ENCODE peak calls at places on chromosomes 11 and 22, in six cellular contexts. A is IMR-90, K is neuronal stem cell, T is H1, F is trophoblast cell, U is mesenchymal stem cell. O is an unnamed sample.

GRCh38 chr11:26579683-26580082 is 7.6 kb upstream of the MUC15 start:
- DNase-seq in K (no peak), A (no peak), T (no peak), F (no peak), U (no peak), O (no peak)

GRCh38 chr11:126124284-126124683 is 61.6 kb upstream of the CDON start:
- DNase-seq in A (peak), T (no peak), F (no peak), K (no peak), U (no peak), O (no peak)

GRCh38 chr11:102244681-102245409 is 72.4 kb upstream of the BIRC3 start:
- DNase-seq in U (peak), F (peak), T (no peak), A (peak), K (no peak), O (no peak)

GRCh38 chr22:27740192-27740748 is 61.3 kb downstream of the MN1 start:
- DNase-seq in A (no peak), T (no peak), F (no peak), U (no peak), K (no peak), O (no peak)

GRCh38 chr22:37930270-37930951 is 23.0 kb downstream of the C22orf23 start:
- DNase-seq in U (peak), T (no peak), A (peak), F (no peak), K (no peak), O (peak)

GRCh38 chr11:15773024-15773423 is 583.3 kb downstream of the SOX6 start:
- DNase-seq in A (no peak), U (no peak), F (no peak), T (no peak), K (no peak), O (no peak)

GRCh38 chr11:84905411-84905810 is 721.7 kb downstream of the DLG2 start:
- DNase-seq in T (no peak), K (no peak), U (no peak), F (no peak), A (peak), O (no peak)

GRCh38 chr11:77776455-77776854 is 44.1 kb downstream of the RSF1 start:
- DNase-seq in A (peak), F (no peak), K (no peak), U (peak), T (no peak), O (no peak)

GRCh38 chr11:73312806-73313403 is 4.8 kb downstream of the ARHGEF17 start:
- DNase-seq in K (no peak), F (no peak), T (no peak), A (peak), U (peak), O (no peak)

GRCh38 chr11:48101958-48102357 is 114.7 kb upstream of the OR4B1 start:
- DNase-seq in U (no peak), A (no peak), T (no peak), K (no peak), F (no peak), O (no peak)

GRCh38 chr22:37675930-37676571 is 615 bp downstream of the LGALS1 start:
- DNase-seq in F (no peak), A (no peak), U (peak), K (no peak), T (peak), O (no peak)

GRCh38 chr22:50542416-50542927 is 3.2 kb upstream of the KLHDC7B start:
- DNase-seq in T (no peak), F (no peak), K (no peak), U (no peak), A (no peak), O (no peak)

GRCh38 chr11:46203746-46204145 is 73.7 kb upstream of the CREB3L1 start:
- DNase-seq in T (no peak), F (no peak), A (no peak), U (no peak), K (no peak), O (no peak)
- H3K23ac ChIP-seq in T (no peak), F (no peak), A (no peak), U (no peak), K (no peak), O (no peak)

GRCh38 chr11:34531663-34532062 is 18.1 kb upstream of the ELF5 start:
- DNase-seq in F (no peak), T (no peak), A (no peak), U (no peak), K (no peak), O (no peak)

GRCh38 chr11:34525887-34526657 is 12.5 kb upstream of the ELF5 start:
- DNase-seq in U (no peak), T (no peak), A (no peak), F (no peak), K (no peak), O (no peak)

GRCh38 chr11:34525098-34525497 is 11.5 kb upstream of the ELF5 start:
- DNase-seq in F (no peak), T (no peak), U (no peak), K (no peak), A (no peak), O (no peak)

GRCh38 chr11:34528072-34528471 is 14.5 kb upstream of the ELF5 start:
- DNase-seq in A (no peak), U (no peak), F (no peak), T (no peak), K (no peak), O (no peak)

DNA sequence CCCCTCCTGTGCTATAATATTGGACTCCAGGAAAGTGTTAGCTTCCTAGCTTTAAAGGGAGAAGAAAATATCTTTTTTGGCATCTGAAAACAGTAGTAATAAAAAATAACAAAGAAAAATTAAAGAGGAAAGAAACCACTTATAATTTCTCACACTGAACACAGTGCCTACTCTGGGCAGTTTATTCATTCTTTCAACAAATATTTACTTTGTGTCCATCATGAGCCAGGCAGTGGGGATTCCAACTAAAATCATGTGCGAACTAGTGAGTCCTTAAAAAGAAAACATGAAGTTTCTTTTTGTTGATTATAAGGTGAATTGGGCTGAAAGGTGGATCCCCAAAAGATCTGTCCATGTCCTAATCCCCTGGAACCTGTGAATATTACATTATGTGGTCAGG is 16.0 kb upstream of the ELF5 start:
- DNase-seq in F (no peak), A (no peak), U (no peak), K (no peak), T (no peak), O (no peak)
- H4K91ac ChIP-seq in F (no peak), A (no peak), U (no peak), K (no peak), T (no peak), O (no peak)

GRCh38 chr22:46578251-46578823 is 40.9 kb upstream of the CELSR1 start:
- DNase-seq in T (no peak), U (no peak), K (no peak), A (no peak), F (no peak), O (peak)
- H3K23ac ChIP-seq in T (no peak), U (no peak), K (peak), A (peak), F (no peak), O (no peak)

GRCh38 chr11:1918436-1919315 is 827 bp upstream of the TNNT3 start:
- DNase-seq in A (no peak), U (no peak), T (no peak), F (no peak), K (no peak), O (no peak)
- H4K91ac ChIP-seq in A (no peak), U (no peak), T (no peak), F (no peak), K (no peak), O (no peak)

DNA sequence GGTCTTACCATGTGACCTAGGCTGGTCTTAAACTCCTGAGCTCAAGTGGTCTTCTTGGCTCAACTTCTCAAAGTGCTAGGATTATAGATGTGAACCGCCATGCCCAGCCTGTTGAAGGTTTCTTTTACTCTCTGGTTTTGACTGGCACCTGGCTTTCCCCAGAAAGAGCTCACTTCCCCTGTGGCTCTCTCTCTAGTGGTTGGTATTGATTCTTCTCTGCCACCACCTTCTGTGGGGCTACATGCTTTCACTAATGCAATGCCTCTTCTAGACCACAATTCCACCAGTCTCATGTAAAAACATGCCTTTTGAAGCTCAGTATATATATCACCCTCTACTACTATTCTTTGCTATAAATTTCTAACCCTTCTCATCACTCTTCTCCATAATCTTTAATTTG is 67.2 kb downstream of the CCDC83 start:
- DNase-seq in F (no peak), A (no peak), K (no peak), U (no peak), T (no peak), O (no peak)
- H3K23ac ChIP-seq in F (no peak), A (no peak), K (no peak), U (no peak), T (no peak), O (no peak)

GRCh38 chr22:20574920-20575353 is 67.5 kb downstream of the MED15 start:
- DNase-seq in T (no peak), F (no peak), U (no peak), A (no peak), K (no peak), O (no peak)
- H4K91ac ChIP-seq in T (no peak), F (no peak), U (no peak), A (no peak), K (no peak), O (no peak)

DNA sequence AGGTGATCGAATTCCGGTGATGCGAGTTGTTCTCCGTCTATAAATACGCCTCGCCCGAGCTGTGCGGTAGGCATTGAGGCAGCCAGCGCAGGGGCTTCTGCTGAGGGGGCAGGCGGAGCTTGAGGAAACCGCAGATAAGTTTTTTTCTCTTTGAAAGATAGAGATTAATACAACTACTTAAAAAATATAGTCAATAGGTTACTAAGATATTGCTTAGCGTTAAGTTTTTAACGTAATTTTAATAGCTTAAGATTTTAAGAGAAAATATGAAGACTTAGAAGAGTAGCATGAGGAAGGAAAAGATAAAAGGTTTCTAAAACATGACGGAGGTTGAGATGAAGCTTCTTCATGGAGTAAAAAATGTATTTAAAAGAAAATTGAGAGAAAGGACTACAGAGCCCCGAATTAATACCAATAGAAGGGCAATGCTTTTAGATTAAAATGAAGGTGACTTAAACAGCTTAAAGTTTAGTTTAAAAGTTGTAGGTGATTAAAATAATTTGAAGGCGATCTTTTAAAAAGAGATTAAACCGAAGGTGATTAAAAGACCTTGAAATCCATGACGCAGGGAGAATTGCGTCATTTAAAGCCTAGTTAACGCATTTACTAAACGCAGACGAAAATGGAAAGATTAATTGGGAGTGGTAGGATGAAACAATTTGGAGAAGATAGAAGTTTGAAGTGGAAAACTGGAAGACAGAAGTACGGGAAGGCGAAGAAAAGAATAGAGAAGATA is at the start of gene MALAT1:
- DNase-seq in T (peak), A (peak), U (peak), K (peak), F (peak), O (peak)
- H3K23ac ChIP-seq in T (no peak), A (peak), U (peak), K (peak), F (no peak), O (peak)

DNA sequence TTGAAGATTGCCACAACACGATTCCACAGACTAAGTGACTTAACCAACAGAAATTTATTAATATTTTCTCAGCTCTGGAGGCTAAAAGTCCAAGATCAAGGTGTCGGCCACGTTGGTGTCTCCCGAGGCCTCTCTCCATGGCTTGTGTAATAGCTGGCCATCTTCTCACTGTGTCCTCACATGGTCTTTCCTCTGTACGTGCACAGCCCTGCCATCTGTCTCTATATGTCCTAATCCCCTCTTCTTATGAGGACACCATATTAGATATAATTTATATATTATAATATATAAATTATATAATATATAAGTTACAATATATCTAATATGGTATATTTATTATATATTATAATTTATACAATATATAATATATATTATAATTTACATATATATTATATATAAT is 25.1 kb upstream of the SCGB1A1 start:
- DNase-seq in K (no peak), F (no peak), T (no peak), U (no peak), A (no peak), O (no peak)
- H4K91ac ChIP-seq in K (no peak), F (no peak), T (no peak), U (no peak), A (no peak), O (no peak)